ENCODE peak calls at places on chromosomes 3 and 15, in seven cellular contexts. A is endodermal cell, P is spleen, R is AG04449, K is coronary artery, Z is tibial artery, J is adrenal gland. Q is an unnamed sample.

GRCh38 chr15:86082619-86083377 is 3.1 kb downstream of the AGBL1 start:
- DNase-seq in A (no peak), P (no peak), R (no peak), K (no peak), Z (no peak), J (no peak), Q (no peak)

GRCh38 chr3:154040283-154040682 is 80.9 kb upstream of the ARHGEF26 start:
- DNase-seq in A (no peak), P (no peak), R (no peak), K (no peak), Z (no peak), J (no peak), Q (no peak)

GRCh38 chr15:73394782-73395181 is 26.0 kb upstream of the HCN4 start:
- DNase-seq in A (no peak), P (no peak), R (no peak), K (no peak), Z (no peak), J (no peak), Q (no peak)

GRCh38 chr3:15102256-15102655 is 3.3 kb upstream of the RBSN start:
- DNase-seq in A (no peak), P (peak; percentile 80), R (no peak), K (peak; percentile 95), Z (peak; percentile 97), J (peak; percentile 87), Q (no peak)

GRCh38 chr3:176578316-176578715 is 619.0 kb downstream of the TBL1XR1 start:
- DNase-seq in A (no peak), P (no peak), R (no peak), K (no peak), Z (no peak), J (no peak), Q (no peak)

GRCh38 chr3:101453966-101454365 is 59.0 kb downstream of the SENP7 start:
- DNase-seq in A (no peak), P (no peak), R (peak; percentile 5), K (no peak), Z (no peak), J (no peak), Q (no peak)

GRCh38 chr15:81758789-81759188 is 287.0 kb downstream of the MEX3B start:
- DNase-seq in A (no peak), P (no peak), R (no peak), K (no peak), Z (no peak), J (no peak), Q (no peak)

GRCh38 chr3:10321630-10322354 is 880 bp upstream of the SEC13 start:
- DNase-seq in A (no peak), P (peak; percentile 77), R (no peak), K (peak; percentile 70), Z (no peak), J (no peak), Q (no peak)

GRCh38 chr15:64151727-64152506 is at the start of gene SNX22:
- DNase-seq in A (no peak), P (peak; percentile 86), R (no peak), K (peak; percentile 74), Z (peak; percentile 61), J (no peak), Q (no peak)

GRCh38 chr3:97990624-97991277 is 18.5 kb upstream of the RIOX2 start:
- DNase-seq in A (no peak), P (no peak), R (no peak), K (no peak), Z (no peak), J (no peak), Q (no peak)

GRCh38 chr3:22475665-22476064 is 724.7 kb upstream of the ZNF385D start:
- DNase-seq in A (no peak), P (no peak), R (no peak), K (no peak), Z (no peak), J (no peak), Q (peak; percentile 38)

GRCh38 chr3:12751548-12751947 is 7.5 kb downstream of the TMEM40 start:
- DNase-seq in A (no peak), P (no peak), R (no peak), K (no peak), Z (no peak), J (no peak), Q (no peak)

GRCh38 chr15:75823860-75824613 is 19.2 kb upstream of the UBE2Q2 start:
- DNase-seq in A (peak; percentile 93), P (no peak), R (no peak), K (no peak), Z (no peak), J (no peak), Q (no peak)

GRCh38 chr15:78925076-78925624 is 19.7 kb downstream of the CTSH start:
- DNase-seq in A (peak; percentile 40), P (peak; percentile 62), R (no peak), K (no peak), Z (no peak), J (no peak), Q (no peak)

GRCh38 chr3:111668912-111669488 is 73.9 kb upstream of the ZBED2 start:
- DNase-seq in A (no peak), P (no peak), R (no peak), K (no peak), Z (no peak), J (no peak), Q (no peak)

GRCh38 chr3:167978071-167978470 is 117.7 kb downstream of the GOLIM4 start:
- DNase-seq in A (no peak), P (no peak), R (no peak), K (no peak), Z (no peak), J (no peak), Q (no peak)

GRCh38 chr3:52388348-52388821 is 56.5 kb downstream of the SEMA3G start:
- DNase-seq in A (peak; percentile 90), P (no peak), R (no peak), K (no peak), Z (no peak), J (no peak), Q (no peak)

GRCh38 chr15:71295242-71296031 is 180.2 kb downstream of the THSD4 start:
- DNase-seq in A (no peak), P (no peak), R (peak; percentile 98), K (no peak), Z (no peak), J (no peak), Q (peak; percentile 65)
- H3K4me3 ChIP-seq in A (no peak overlapping the region), P (no peak overlapping the region), R (no peak overlapping the region), K (no peak overlapping the region), Z (no peak overlapping the region), J (no peak overlapping the region), Q (no peak overlapping the region)

GRCh38 chr15:67732994-67733393 is 92.3 kb upstream of the SKOR1 start:
- DNase-seq in A (no peak), P (no peak), R (no peak), K (no peak), Z (no peak), J (no peak), Q (no peak)

GRCh38 chr15:67738056-67738455 is 87.3 kb upstream of the SKOR1 start:
- DNase-seq in A (no peak), P (no peak), R (no peak), K (no peak), Z (no peak), J (no peak), Q (no peak)

GRCh38 chr15:67736810-67737209 is 88.5 kb upstream of the SKOR1 start:
- DNase-seq in A (no peak), P (no peak), R (no peak), K (no peak), Z (no peak), J (no peak), Q (no peak)

GRCh38 chr15:67740376-67740775 is 84.9 kb upstream of the SKOR1 start:
- DNase-seq in A (no peak), P (no peak), R (no peak), K (no peak), Z (no peak), J (no peak), Q (no peak)

DNA sequence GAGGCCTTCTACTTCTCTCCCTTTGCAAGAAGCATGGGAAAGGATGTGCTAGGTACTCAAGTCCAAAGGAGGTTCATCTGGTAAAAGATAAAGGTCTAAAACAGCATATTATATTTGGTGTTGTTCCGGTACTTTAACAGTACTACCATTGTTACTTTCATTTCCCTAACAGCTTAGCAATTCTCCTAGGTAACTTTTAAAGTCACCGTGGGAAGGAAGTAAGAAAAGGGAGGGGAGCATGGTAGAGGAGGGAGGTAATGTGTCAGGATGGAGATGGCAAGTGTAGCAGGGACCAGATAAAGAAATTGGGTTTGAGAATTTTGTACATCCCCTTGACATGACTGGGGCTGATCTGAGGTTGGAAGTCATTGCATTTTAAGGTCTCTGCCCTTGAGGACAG is 89.4 kb upstream of the SKOR1 start:
- DNase-seq in A (no peak), P (no peak), R (no peak), K (no peak), Z (no peak), J (no peak), Q (no peak)
- TF ChIP-seq CTCF in A (no peak), P (no peak), R (no peak), K (no peak), Z (no peak), J (no peak), Q (no peak)

GRCh38 chr15:34583399-34584320 is at the start of gene GOLGA8B:
- DNase-seq in A (peak; percentile 93), P (peak; percentile 93), R (no peak), K (no peak), Z (no peak), J (peak; percentile 78), Q (peak; percentile 43)

GRCh38 chr15:34581043-34581365 is 2.4 kb downstream of the GOLGA8B start:
- DNase-seq in A (no peak), P (no peak), R (no peak), K (no peak), Z (no peak), J (no peak), Q (no peak)

GRCh38 chr15:34584996-34585395 is 1.5 kb upstream of the GOLGA8B start:
- DNase-seq in A (no peak), P (no peak), R (no peak), K (no peak), Z (no peak), J (no peak), Q (no peak)

GRCh38 chr15:34584321-34584668 is 844 bp upstream of the GOLGA8B start:
- DNase-seq in A (peak; percentile 61), P (no peak), R (no peak), K (no peak), Z (no peak), J (no peak), Q (no peak)

GRCh38 chr15:34582461-34583357 is 742 bp downstream of the GOLGA8B start:
- DNase-seq in A (peak; percentile 74), P (peak; percentile 88), R (no peak), K (no peak), Z (no peak), J (peak; percentile 25), Q (no peak)
- H3K4me3 ChIP-seq in A (peak overlapping the region; percentile 86), P (peak overlapping the region; percentile 92), R (peak overlapping the region; percentile 71), K (peak overlapping the region; percentile 76), Z (peak overlapping the region; percentile 83), J (peak overlapping the region; percentile 97), Q (peak overlapping the region; percentile 70)

GRCh38 chr3:140219161-140219745 is 284.3 kb downstream of the CLSTN2 start:
- DNase-seq in A (no peak), P (no peak), R (no peak), K (no peak), Z (no peak), J (no peak), Q (no peak)

GRCh38 chr3:140219923-140220452 is 285.0 kb downstream of the CLSTN2 start:
- DNase-seq in A (peak; percentile 71), P (no peak), R (no peak), K (no peak), Z (no peak), J (no peak), Q (no peak)

GRCh38 chr3:140216249-140216648 is 281.3 kb downstream of the CLSTN2 start:
- DNase-seq in A (no peak), P (no peak), R (no peak), K (no peak), Z (no peak), J (no peak), Q (no peak)
- TF ChIP-seq CTCF in A (peak; percentile 56), P (no peak), R (peak; percentile 34), K (no peak), Z (no peak), J (no peak), Q (peak; percentile 46)

Q was measured in retinal pigment epithelial cell.